ENCODE peak calls at places on chromosomes 7 and 10, in seven cellular contexts. Z is A549; O is GM12865; L is left lung; P is CD4-positive, CD25-positive, alpha-beta regulatory T cell; G is body of pancreas; D is choroid plexus epithelial cell. V is an unnamed sample.

GRCh38 chr10:77179015-77179695 is 458.5 kb downstream of the KCNMA1 start:
- DNase-seq in Z (peak; percentile 70), O (no peak), L (peak; percentile 35), P (no peak), G (peak; percentile 34), D (peak; percentile 87), V (no peak)

GRCh38 chr7:131027287-131027773 is 293.3 kb upstream of the KLF14 start:
- DNase-seq in Z (no peak), O (peak; percentile 41), L (no peak), P (peak; percentile 78), G (no peak), D (peak; percentile 79), V (no peak)

GRCh38 chr7:124722292-124722691 is 43.3 kb downstream of the GPR37 start:
- DNase-seq in Z (peak; percentile 21), O (no peak), L (no peak), P (no peak), G (no peak), D (peak; percentile 53), V (no peak)

GRCh38 chr10:69323622-69324021 is 45.3 kb downstream of the HK1 start:
- DNase-seq in Z (no peak), O (no peak), L (no peak), P (no peak), G (no peak), D (no peak), V (no peak)

GRCh38 chr7:46996972-46997371 is 584.9 kb downstream of the TNS3 start:
- DNase-seq in Z (no peak), O (no peak), L (no peak), P (no peak), G (no peak), D (no peak), V (no peak)

GRCh38 chr10:104521901-104522827 is 118.9 kb upstream of the SORCS3 start:
- DNase-seq in Z (no peak), O (no peak), L (no peak), P (no peak), G (no peak), D (no peak), V (no peak)

GRCh38 chr10:19815478-19816419 is 483 bp upstream of the PLXDC2 start:
- DNase-seq in Z (peak; percentile 13), O (no peak), L (peak; percentile 87), P (no peak), G (peak; percentile 43), D (peak; percentile 80), V (no peak)

GRCh38 chr10:100612601-100613595 is 77.2 kb downstream of the HIF1AN start:
- DNase-seq in Z (no peak), O (no peak), L (no peak), P (no peak), G (no peak), D (no peak), V (no peak)

DNA sequence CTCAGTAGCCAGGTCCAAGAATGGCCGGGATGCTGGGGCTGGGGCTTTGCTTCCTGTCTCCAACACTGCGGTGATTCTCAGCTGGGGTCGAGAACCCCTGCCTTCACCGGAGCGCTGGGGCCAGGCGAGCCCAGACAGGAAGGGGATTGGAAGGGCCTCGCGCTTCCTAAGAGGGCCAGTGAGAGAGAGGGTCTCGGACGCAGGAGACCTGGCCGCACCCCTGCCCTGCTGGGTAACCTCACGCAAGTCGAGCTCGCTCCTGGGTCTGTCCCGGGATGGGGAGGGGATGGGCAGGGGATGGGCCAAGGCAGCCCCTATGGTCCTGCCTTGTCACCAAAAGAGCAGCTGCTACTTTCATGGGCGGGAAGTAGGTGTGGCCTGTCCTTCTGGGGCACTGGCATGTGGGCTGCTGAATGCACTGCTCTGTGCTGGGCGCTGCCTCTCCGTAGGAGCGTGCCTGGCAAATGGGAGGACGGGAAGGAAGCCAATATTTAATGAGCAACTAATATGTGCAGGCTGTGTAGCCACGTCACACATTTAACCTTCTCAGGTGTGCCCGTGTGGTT is 20.0 kb downstream of the KCNK18 start:
- DNase-seq in Z (peak; percentile 24), O (peak; percentile 34), L (no peak), P (peak; percentile 28), G (peak; percentile 25), D (peak; percentile 3), V (no peak)
- H3K4me3 ChIP-seq in Z (peak overlapping the region; percentile 63), O (peak overlapping the region; percentile 68), L (peak overlapping the region; percentile 47), P (no peak overlapping the region), G (peak overlapping the region; percentile 35), D (peak overlapping the region; percentile 53), V (peak overlapping the region; percentile 48)

DNA sequence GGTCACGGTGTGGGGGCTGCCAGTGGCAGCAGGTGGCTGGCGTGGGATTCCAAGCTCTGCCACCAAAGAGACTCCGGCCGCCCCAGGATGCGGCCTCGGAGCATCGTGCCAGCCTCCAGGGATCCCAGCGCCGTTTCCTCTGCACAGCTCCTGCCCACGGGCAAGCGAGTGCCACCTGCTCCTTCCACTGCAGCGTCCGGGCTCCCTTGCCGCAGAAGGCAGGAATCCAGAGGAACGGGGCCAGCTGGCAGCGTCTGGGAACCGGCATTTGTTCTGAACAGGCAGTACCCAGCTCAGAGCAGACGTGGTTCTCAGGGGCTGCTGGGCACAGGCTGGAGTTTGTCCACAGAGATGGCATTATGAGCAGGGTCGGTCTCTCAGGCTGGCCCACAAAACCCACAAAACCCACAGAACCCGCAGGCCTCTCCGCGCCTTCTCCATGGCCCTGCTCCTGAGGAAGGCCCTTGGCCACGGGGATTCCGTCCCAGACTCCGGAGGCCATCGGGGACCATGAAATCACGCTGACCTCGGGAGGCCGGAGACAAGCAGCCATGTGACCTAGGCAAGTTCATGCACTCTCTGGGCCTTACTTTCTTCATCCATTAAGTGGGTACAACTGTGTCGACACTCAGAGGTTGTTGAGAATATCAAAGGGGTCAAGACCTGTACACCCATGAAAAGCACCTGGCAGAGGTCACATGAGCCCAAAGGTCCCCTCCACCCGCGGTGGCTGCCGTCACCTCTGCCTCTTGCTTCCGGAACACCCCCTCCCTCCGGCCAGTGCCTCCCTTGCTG is 72.1 kb upstream of the TNRC18 start:
- DNase-seq in Z (no peak), O (no peak), L (no peak), P (no peak), G (peak; percentile 91), D (no peak), V (no peak)
- H3K4me3 ChIP-seq in Z (no peak overlapping the region), O (no peak overlapping the region), L (no peak overlapping the region), P (no peak overlapping the region), G (no peak overlapping the region), D (no peak overlapping the region), V (no peak overlapping the region)

DNA sequence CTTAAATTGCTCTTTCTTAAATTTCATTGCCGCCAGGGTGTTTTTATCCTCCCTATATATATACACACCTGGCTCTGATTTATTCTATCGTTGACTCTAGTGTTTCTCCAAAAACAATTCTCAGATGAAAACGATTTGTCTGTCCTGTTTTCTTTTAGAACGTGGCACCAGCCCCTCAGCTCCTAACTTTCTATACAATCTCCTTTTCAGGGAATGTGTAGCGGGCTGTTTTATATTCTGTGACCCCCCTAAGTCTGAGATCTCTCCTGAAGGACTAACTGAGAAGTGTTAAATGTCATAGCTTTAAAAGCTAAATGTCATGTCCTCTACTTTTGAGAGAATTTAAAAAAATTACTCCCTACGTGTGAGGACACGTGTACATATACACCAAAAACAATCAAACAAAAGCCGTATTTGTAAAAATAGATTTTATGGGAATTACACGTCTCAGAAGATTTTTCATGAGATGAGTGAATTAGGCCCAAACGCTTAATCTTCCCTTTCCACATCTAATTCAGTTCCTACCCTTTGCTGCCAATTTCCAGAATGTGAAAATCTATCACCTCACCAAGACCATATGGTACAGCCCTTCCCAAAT is 791 bp upstream of the CTTNBP2 start:
- DNase-seq in Z (no peak), O (no peak), L (no peak), P (no peak), G (no peak), D (no peak), V (no peak)
- H3K4me3 ChIP-seq in Z (peak overlapping the region; percentile 56), O (no peak overlapping the region), L (peak overlapping the region; percentile 54), P (no peak overlapping the region), G (peak overlapping the region; percentile 72), D (peak overlapping the region; percentile 54), V (no peak overlapping the region)

GRCh38 chr7:133051719-133052118 is 30.2 kb downstream of the CHCHD3 start:
- DNase-seq in Z (no peak), O (no peak), L (no peak), P (no peak), G (no peak), D (no peak), V (no peak)

GRCh38 chr7:133052357-133052756 is 29.5 kb downstream of the CHCHD3 start:
- DNase-seq in Z (no peak), O (no peak), L (no peak), P (no peak), G (no peak), D (no peak), V (no peak)

GRCh38 chr7:133053321-133053891 is 28.5 kb downstream of the CHCHD3 start:
- DNase-seq in Z (peak; percentile 22), O (peak; percentile 19), L (no peak), P (no peak), G (no peak), D (peak; percentile 96), V (no peak)

GRCh38 chr7:133054167-133054840 is 27.6 kb downstream of the CHCHD3 start:
- DNase-seq in Z (no peak), O (no peak), L (no peak), P (no peak), G (no peak), D (peak; percentile 23), V (no peak)

GRCh38 chr7:133052826-133053225 is 29.1 kb downstream of the CHCHD3 start:
- DNase-seq in Z (no peak), O (no peak), L (no peak), P (no peak), G (no peak), D (no peak), V (no peak)
- H3K4me3 ChIP-seq in Z (no peak overlapping the region), O (no peak overlapping the region), L (no peak overlapping the region), P (no peak overlapping the region), G (no peak overlapping the region), D (no peak overlapping the region), V (no peak overlapping the region)

DNA sequence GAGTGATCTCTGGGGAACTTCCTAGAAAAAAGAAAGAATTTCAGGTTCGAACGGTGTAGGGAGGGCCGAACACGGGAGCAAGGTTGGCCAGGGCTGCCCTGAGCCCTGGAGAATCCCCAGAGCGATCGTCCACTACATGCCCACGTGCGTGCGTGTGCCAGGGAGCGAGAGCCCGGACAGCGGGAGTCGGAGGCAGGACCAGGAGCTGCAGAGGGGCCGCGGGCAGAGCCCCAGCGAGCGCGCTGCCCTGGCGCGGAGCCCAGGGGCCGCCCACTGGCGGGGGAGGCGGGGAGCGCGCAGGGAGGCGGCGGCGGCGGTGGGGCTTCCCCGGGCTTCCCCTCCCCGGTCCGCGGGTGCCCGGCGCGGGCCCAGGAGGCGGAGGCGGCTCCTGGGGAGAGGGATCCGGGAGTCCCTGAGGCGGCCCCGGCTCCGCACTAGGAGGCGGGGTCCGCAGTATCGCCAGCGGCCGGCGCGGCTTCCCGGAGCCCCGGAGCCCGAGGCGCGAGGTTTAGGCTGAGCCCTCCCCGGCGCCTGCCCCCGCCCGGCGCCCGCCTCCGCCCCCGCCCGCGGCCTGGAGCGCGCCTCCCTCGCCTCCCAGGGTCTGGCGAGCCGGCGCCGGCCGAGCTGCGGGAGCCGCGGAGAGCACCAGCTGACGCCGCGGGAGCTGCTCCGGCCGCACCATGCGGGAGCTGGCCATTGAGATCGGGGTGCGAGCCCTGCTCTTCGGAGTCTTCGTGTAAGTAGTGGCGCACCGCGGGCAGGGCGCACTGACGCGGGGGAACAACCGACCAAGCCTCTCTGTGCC is at the start of gene PLPP4:
- DNase-seq in Z (no peak), O (no peak), L (no peak), P (no peak), G (peak; percentile 22), D (peak; percentile 55), V (no peak)
- H3K4me3 ChIP-seq in Z (peak within 1 kb of the TSS; percentile 42), O (no peak within 1 kb of the TSS), L (peak within 1 kb of the TSS; percentile 25), P (no peak within 1 kb of the TSS), G (no peak within 1 kb of the TSS), D (peak within 1 kb of the TSS; percentile 70), V (no peak within 1 kb of the TSS)

V was measured in Jurkat, Clone E6-1.